ENCODE peak calls at places on chromosomes 6 and 20, in eight cellular contexts. R is MM.1S, F is GM23338, I is prostate gland, W is neural crest cell, Z is Peyer's patch, N is PC-3, J is fibroblast of the aortic adventitia. M is an unnamed sample.

GRCh38 chr6:37565267-37566208 is 65.8 kb upstream of the CCDC167 start:
- DNase-seq in R (no peak), F (peak), I (no peak), W (peak), Z (no peak), N (no peak), J (no peak), M (no peak)

GRCh38 chr6:157110620-157111019 is 212.7 kb downstream of the TMEM242 start:
- DNase-seq in R (no peak), F (no peak), I (no peak), W (no peak), Z (no peak), N (no peak), J (peak), M (no peak)

GRCh38 chr20:59123011-59123676 is 40.5 kb upstream of the ZNF831 start:
- DNase-seq in R (no peak), F (no peak), I (no peak), W (no peak), Z (peak), N (no peak), J (no peak), M (no peak)

GRCh38 chr6:151325075-151326050 is 66.0 kb downstream of the ZBTB2 start:
- DNase-seq in R (no peak), F (peak), I (peak), W (peak), Z (peak), N (peak), J (peak), M (no peak)

GRCh38 chr20:61806314-61806713 is 259.4 kb downstream of the TAF4 start:
- DNase-seq in R (no peak), F (no peak), I (no peak), W (no peak), Z (no peak), N (no peak), J (no peak), M (no peak)

GRCh38 chr6:5294392-5295211 is 33.3 kb downstream of the FARS2 start:
- DNase-seq in R (no peak), F (no peak), I (no peak), W (no peak), Z (no peak), N (no peak), J (no peak), M (no peak)

GRCh38 chr6:133814797-133815196 is 74.1 kb upstream of the TCF21 start:
- DNase-seq in R (no peak), F (no peak), I (no peak), W (no peak), Z (no peak), N (peak), J (peak), M (no peak)

GRCh38 chr6:144912474-144912873 is 627.3 kb downstream of the UTRN start:
- DNase-seq in R (no peak), F (peak), I (no peak), W (no peak), Z (no peak), N (peak), J (peak), M (no peak)

GRCh38 chr6:13674533-13675190 is 37.0 kb downstream of the RANBP9 start:
- DNase-seq in R (no peak), F (no peak), I (no peak), W (no peak), Z (no peak), N (no peak), J (no peak), M (no peak)

GRCh38 chr20:22339091-22339881 is 245.1 kb downstream of the FOXA2 start:
- DNase-seq in R (peak), F (peak), I (peak), W (peak), Z (peak), N (peak), J (peak), M (peak)

GRCh38 chr6:27553123-27553904 is 80.4 kb upstream of the ZNF184 start:
- DNase-seq in R (peak), F (peak), I (no peak), W (peak), Z (no peak), N (no peak), J (peak), M (peak)

GRCh38 chr20:19975901-19976300 is 41.3 kb upstream of the NAA20 start:
- DNase-seq in R (no peak), F (no peak), I (no peak), W (no peak), Z (no peak), N (peak), J (peak), M (no peak)

GRCh38 chr6:53691252-53691651 is 25.7 kb upstream of the KLHL31 start:
- DNase-seq in R (no peak), F (no peak), I (no peak), W (no peak), Z (no peak), N (no peak), J (no peak), M (no peak)

GRCh38 chr6:118263929-118264486 is 284.1 kb upstream of the PLN start:
- DNase-seq in R (no peak), F (peak), I (no peak), W (peak), Z (no peak), N (peak), J (peak), M (peak)

GRCh38 chr6:154893927-154894326 is 101.2 kb upstream of the TIAM2 start:
- DNase-seq in R (no peak), F (no peak), I (no peak), W (no peak), Z (no peak), N (peak), J (peak), M (no peak)

GRCh38 chr6:139539852-139540251 is 165.4 kb upstream of the CITED2 start:
- DNase-seq in R (no peak), F (peak), I (no peak), W (no peak), Z (peak), N (peak), J (peak), M (no peak)

GRCh38 chr6:3822747-3823445 is 26.3 kb upstream of the FAM50B start:
- DNase-seq in R (no peak), F (no peak), I (no peak), W (no peak), Z (no peak), N (peak), J (peak), M (no peak)

GRCh38 chr20:50436052-50436656 is 74.0 kb upstream of the PTPN1 start:
- DNase-seq in R (no peak), F (no peak), I (no peak), W (no peak), Z (no peak), N (no peak), J (no peak), M (no peak)

GRCh38 chr6:95576218-95576617 is 1.1 kb upstream of the MANEA start:
- DNase-seq in R (no peak), F (no peak), I (no peak), W (no peak), Z (no peak), N (no peak), J (peak), M (no peak)

GRCh38 chr6:90168693-90169131 is 127.9 kb downstream of the BACH2 start:
- DNase-seq in R (no peak), F (no peak), I (no peak), W (no peak), Z (no peak), N (peak), J (peak), M (no peak)

GRCh38 chr6:30742316-30743098 is at the start of gene FLOT1:
- DNase-seq in R (peak), F (peak), I (peak), W (peak), Z (peak), N (peak), J (peak), M (peak)

GRCh38 chr6:1608976-1609661 is 596 bp upstream of the FOXC1 start:
- DNase-seq in R (no peak), F (peak), I (no peak), W (no peak), Z (no peak), N (peak), J (peak), M (peak)

GRCh38 chr6:125764105-125764671 is 14.8 kb downstream of the HEY2 start:
- DNase-seq in R (no peak), F (no peak), I (no peak), W (no peak), Z (no peak), N (no peak), J (no peak), M (no peak)

GRCh38 chr6:158056355-158056754 is 74.7 kb downstream of the SYNJ2 start:
- DNase-seq in R (no peak), F (no peak), I (no peak), W (no peak), Z (no peak), N (no peak), J (no peak), M (no peak)

GRCh38 chr6:151300267-151300930 is 60.6 kb downstream of the AKAP12 start:
- DNase-seq in R (no peak), F (no peak), I (no peak), W (no peak), Z (no peak), N (no peak), J (no peak), M (no peak)

GRCh38 chr20:37980383-37980782 is 52.9 kb downstream of the TTI1 start:
- DNase-seq in R (no peak), F (no peak), I (no peak), W (no peak), Z (no peak), N (no peak), J (no peak), M (no peak)

GRCh38 chr6:50653253-50653652 is 60.1 kb upstream of the TFAP2D start:
- DNase-seq in R (no peak), F (peak), I (no peak), W (no peak), Z (no peak), N (no peak), J (no peak), M (no peak)

GRCh38 chr6:160337301-160337700 is 10.9 kb upstream of the SLC22A3 start:
- DNase-seq in R (no peak), F (no peak), I (no peak), W (no peak), Z (no peak), N (peak), J (peak), M (no peak)

GRCh38 chr20:56631990-56632327 is 2.9 kb downstream of the TFAP2C start:
- DNase-seq in R (no peak), F (no peak), I (no peak), W (no peak), Z (no peak), N (no peak), J (no peak), M (no peak)

GRCh38 chr6:104789770-104790190 is 69.9 kb downstream of the HACE1 start:
- DNase-seq in R (peak), F (peak), I (no peak), W (no peak), Z (no peak), N (peak), J (peak), M (peak)

GRCh38 chr6:2850480-2851150 is 9.0 kb upstream of the SERPINB1 start:
- DNase-seq in R (no peak), F (no peak), I (no peak), W (no peak), Z (no peak), N (peak), J (peak), M (no peak)

GRCh38 chr20:54995553-54995952 is 520.2 kb downstream of the DOK5 start:
- DNase-seq in R (no peak), F (no peak), I (no peak), W (no peak), Z (no peak), N (peak), J (no peak), M (no peak)

GRCh38 chr20:60372822-60373221 is 414.6 kb downstream of the CDH26 start:
- DNase-seq in R (peak), F (no peak), I (no peak), W (no peak), Z (no peak), N (no peak), J (no peak), M (no peak)

GRCh38 chr6:39843305-39844020 is 51.3 kb downstream of the DAAM2 start:
- DNase-seq in R (no peak), F (no peak), I (no peak), W (no peak), Z (no peak), N (no peak), J (no peak), M (no peak)
- TF ChIP-seq CTCF in R (no peak), F (peak), I (no peak), W (no peak), Z (no peak), N (no peak), J (peak), M (no peak)

GRCh38 chr6:39669943-39670342 is 55.3 kb downstream of the KIF6 start:
- DNase-seq in R (no peak), F (no peak), I (no peak), W (no peak), Z (no peak), N (no peak), J (no peak), M (no peak)

GRCh38 chr6:39665871-39666270 is 59.3 kb downstream of the KIF6 start:
- DNase-seq in R (no peak), F (no peak), I (no peak), W (no peak), Z (no peak), N (no peak), J (no peak), M (no peak)

GRCh38 chr6:39669117-39669690 is 56.0 kb downstream of the KIF6 start:
- DNase-seq in R (no peak), F (peak), I (no peak), W (no peak), Z (no peak), N (no peak), J (no peak), M (no peak)

GRCh38 chr6:39666706-39667489 is 58.3 kb downstream of the KIF6 start:
- DNase-seq in R (no peak), F (peak), I (no peak), W (no peak), Z (no peak), N (no peak), J (no peak), M (no peak)

GRCh38 chr6:39664173-39664572 is 61.0 kb downstream of the KIF6 start:
- DNase-seq in R (no peak), F (no peak), I (no peak), W (no peak), Z (no peak), N (no peak), J (no peak), M (no peak)
- TF ChIP-seq CTCF in R (no peak), F (no peak), I (no peak), W (no peak), Z (no peak), N (no peak), J (no peak), M (no peak)

DNA sequence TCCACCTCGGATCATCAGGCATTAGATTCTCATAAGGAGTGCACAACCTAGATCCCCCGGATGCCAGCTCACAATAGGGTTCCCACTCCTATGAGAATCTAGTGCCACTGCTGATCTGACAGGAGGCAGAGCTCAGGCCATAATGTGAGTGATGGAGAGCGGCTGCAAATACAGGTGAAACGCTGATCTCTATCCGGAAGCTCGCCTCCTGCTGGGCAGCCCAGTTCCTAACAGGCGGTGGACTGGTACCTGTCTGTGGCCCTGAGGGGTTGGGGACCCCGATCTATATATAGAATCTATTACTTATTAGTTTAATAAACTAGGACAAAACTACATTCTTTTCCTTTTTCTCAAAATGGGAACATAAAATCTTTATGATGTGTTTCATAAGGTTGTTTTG is 741.9 kb downstream of the RFPL4B start:
- DNase-seq in R (no peak), F (peak), I (no peak), W (no peak), Z (no peak), N (no peak), J (no peak), M (no peak)
- TF ChIP-seq CTCF in R (no peak), F (peak), I (no peak), W (no peak), Z (no peak), N (peak), J (no peak), M (no peak)

GRCh38 chr6:73074175-73074574 is 151.1 kb downstream of the KHDC1L start:
- DNase-seq in R (no peak), F (no peak), I (no peak), W (no peak), Z (no peak), N (peak), J (peak), M (no peak)
- TF ChIP-seq CTCF in R (no peak), F (no peak), I (no peak), W (no peak), Z (no peak), N (no peak), J (no peak), M (no peak)

GRCh38 chr6:79466222-79466834 is 70.9 kb downstream of the LCA5 start:
- DNase-seq in R (no peak), F (peak), I (no peak), W (no peak), Z (no peak), N (peak), J (peak), M (peak)

GRCh38 chr6:79469381-79470246 is 67.6 kb downstream of the LCA5 start:
- DNase-seq in R (no peak), F (no peak), I (no peak), W (no peak), Z (no peak), N (peak), J (peak), M (no peak)

GRCh38 chr6:79468116-79468515 is 69.1 kb downstream of the LCA5 start:
- DNase-seq in R (no peak), F (no peak), I (no peak), W (no peak), Z (no peak), N (no peak), J (peak), M (no peak)

GRCh38 chr6:79468587-79468986 is 68.6 kb downstream of the LCA5 start:
- DNase-seq in R (no peak), F (no peak), I (no peak), W (no peak), Z (no peak), N (no peak), J (no peak), M (no peak)

GRCh38 chr6:79467716-79468115 is 69.5 kb downstream of the LCA5 start:
- DNase-seq in R (no peak), F (peak), I (no peak), W (no peak), Z (no peak), N (no peak), J (peak), M (no peak)
- TF ChIP-seq CTCF in R (no peak), F (no peak), I (no peak), W (no peak), Z (no peak), N (no peak), J (no peak), M (no peak)

GRCh38 chr6:21587925-21588811 is 5.4 kb upstream of the SOX4 start:
- DNase-seq in R (peak), F (peak), I (peak), W (peak), Z (peak), N (peak), J (peak), M (peak)

GRCh38 chr6:21592953-21593352 is 598 bp upstream of the SOX4 start:
- DNase-seq in R (no peak), F (no peak), I (no peak), W (no peak), Z (no peak), N (peak), J (no peak), M (no peak)

GRCh38 chr6:21588812-21589811 is 4.4 kb upstream of the SOX4 start:
- DNase-seq in R (peak), F (peak), I (peak), W (peak), Z (peak), N (peak), J (peak), M (peak)

GRCh38 chr6:21587182-21587924 is 6.2 kb upstream of the SOX4 start:
- DNase-seq in R (peak), F (peak), I (peak), W (peak), Z (peak), N (peak), J (peak), M (peak)

DNA sequence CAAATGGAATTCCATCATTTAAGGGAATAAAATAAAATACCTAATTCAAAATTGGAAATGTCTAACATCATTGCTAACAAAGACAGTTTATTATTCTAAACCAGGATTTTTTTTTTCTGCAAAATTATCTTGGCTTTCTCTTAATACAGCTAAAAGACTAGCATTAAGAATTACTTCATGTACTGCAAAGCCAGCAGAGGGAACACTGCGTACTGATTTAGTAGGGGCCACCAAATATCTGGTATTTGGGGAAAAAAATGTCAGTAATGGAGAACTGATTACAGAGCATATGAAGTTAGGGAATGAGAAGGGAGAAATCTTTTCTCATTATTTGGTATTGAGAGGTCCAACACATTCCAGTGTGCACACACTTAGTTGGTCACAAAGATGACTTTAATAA is 3.2 kb upstream of the SOX4 start:
- DNase-seq in R (no peak), F (no peak), I (no peak), W (no peak), Z (no peak), N (no peak), J (peak), M (no peak)
- TF ChIP-seq CTCF in R (no peak), F (no peak), I (no peak), W (no peak), Z (no peak), N (peak), J (peak), M (no peak)

GRCh38 chr20:9974324-9974723 is 60.5 kb upstream of the ANKEF1 start:
- DNase-seq in R (no peak), F (peak), I (no peak), W (no peak), Z (no peak), N (peak), J (no peak), M (no peak)
- TF ChIP-seq CTCF in R (peak), F (peak), I (no peak), W (peak), Z (no peak), N (peak), J (no peak), M (peak)

M was measured in GM13977.